ENCODE peak calls at places on chromosomes 12 and 14, in five cellular contexts. I is activated gamma-delta T cell treated with Interleukin-2 at 50 U/mL for 16 hours; H is pancreas; C is stimulated activated CD4-positive, alpha-beta T cell treated with anti-CD3 and anti-CD28 coated beads, Interleukin-2, amount 100 ng/mL, for 24 hours; P is T-helper 9 cell. G is an unnamed sample.

GRCh38 chr14:89933002-89933401 is 21.5 kb downstream of the EFCAB11 start:
- DNase-seq in P (no peak), C (no peak), H (no peak), I (no peak), G (no peak)

GRCh38 chr12:57476162-57476992 is 3.3 kb downstream of the ARHGAP9 start:
- DNase-seq in I (peak; percentile 67), P (peak; percentile 44), C (peak; percentile 85), H (no peak), G (peak; percentile 50)

GRCh38 chr12:48061943-48062719 is 43.7 kb downstream of the SENP1 start:
- DNase-seq in C (no peak), P (no peak), H (no peak), I (no peak), G (no peak)

GRCh38 chr14:30484976-30485375 is 74.0 kb upstream of the G2E3 start:
- DNase-seq in P (no peak), C (no peak), H (no peak), I (no peak), G (no peak)

GRCh38 chr14:104554608-104555401 is 24.8 kb upstream of the C14orf180 start:
- DNase-seq in I (no peak), H (peak; percentile 56), C (no peak), P (no peak), G (peak; percentile 4)

GRCh38 chr12:129186952-129187351 is 333.7 kb downstream of the GLT1D1 start:
- DNase-seq in I (no peak), C (no peak), P (no peak), H (no peak), G (no peak)

GRCh38 chr14:38255408-38255672 is 553 bp downstream of the CLEC14A start:
- DNase-seq in P (no peak), I (no peak), H (peak; percentile 69), C (peak; percentile 8), G (no peak)

GRCh38 chr12:31773223-31773750 is 44.5 kb upstream of the AMN1 start:
- DNase-seq in P (no peak), I (no peak), C (no peak), H (no peak), G (no peak)

GRCh38 chr12:5808956-5809355 is 136.1 kb downstream of the ANO2 start:
- DNase-seq in I (no peak), P (no peak), C (no peak), H (no peak), G (no peak)

GRCh38 chr12:16583991-16584745 is 21.8 kb downstream of the LMO3 start:
- DNase-seq in C (no peak), H (no peak), P (no peak), I (no peak), G (no peak)

GRCh38 chr12:132389066-132389465 is 59.7 kb upstream of the GALNT9 start:
- DNase-seq in P (no peak), C (no peak), H (peak; percentile 24), I (no peak), G (no peak)

GRCh38 chr12:78088391-78088832 is 257.7 kb downstream of the NAV3 start:
- DNase-seq in P (no peak), C (no peak), I (no peak), H (no peak), G (no peak)

GRCh38 chr12:52720487-52720886 is 17.2 kb upstream of the KRT77 start:
- DNase-seq in P (no peak), I (no peak), H (no peak), C (no peak), G (no peak)

GRCh38 chr12:29612912-29613311 is 115.4 kb upstream of the OVCH1 start:
- DNase-seq in I (no peak), P (no peak), H (no peak), C (no peak), G (no peak)

GRCh38 chr12:63889721-63890509 is 45.4 kb downstream of the SRGAP1 start:
- DNase-seq in P (no peak), I (no peak), C (no peak), H (no peak), G (no peak)

GRCh38 chr14:64786296-64787149 is 82.3 kb downstream of the PLEKHG3 start:
- DNase-seq in C (no peak), H (no peak), I (no peak), P (no peak), G (no peak)

GRCh38 chr12:13942826-13943225 is 38.6 kb downstream of the GRIN2B start:
- DNase-seq in I (no peak), P (no peak), C (no peak), H (no peak), G (no peak)

GRCh38 chr14:105844047-105844630 is 317.8 kb downstream of the TMEM121 start:
- DNase-seq in I (no peak), H (peak; percentile 47), P (no peak), C (no peak), G (no peak)

GRCh38 chr12:96258451-96258933 is 64.3 kb downstream of the ELK3 start:
- DNase-seq in C (no peak), P (no peak), I (no peak), H (peak; percentile 79), G (no peak)

GRCh38 chr14:92316937-92317336 is 6.0 kb upstream of the SLC24A4 start:
- DNase-seq in P (no peak), I (no peak), H (no peak), C (no peak), G (no peak)

GRCh38 chr14:61260939-61261776 is 20.0 kb downstream of the TMEM30B start:
- DNase-seq in H (no peak), I (no peak), C (no peak), P (no peak), G (no peak)

GRCh38 chr12:121786441-121786825 is 7.1 kb downstream of the RHOF start:
- DNase-seq in P (peak; percentile 52), I (peak; percentile 54), H (no peak), C (peak; percentile 53), G (peak; percentile 88)

GRCh38 chr12:6828671-6829531 is 694 bp downstream of the P3H3 start:
- DNase-seq in C (peak; percentile 51), P (peak; percentile 26), H (peak; percentile 85), I (peak; percentile 26), G (peak; percentile 57)

GRCh38 chr14:55938249-55938791 is 179.9 kb upstream of the PELI2 start:
- DNase-seq in P (no peak), I (no peak), C (no peak), H (no peak), G (peak; percentile 11)

GRCh38 chr12:54555670-54556257 is 6.4 kb downstream of the PDE1B start:
- DNase-seq in I (no peak), C (no peak), P (no peak), H (no peak), G (no peak)

GRCh38 chr14:101121399-101122113 is 218.0 kb upstream of the RTL1 start:
- DNase-seq in C (no peak), I (no peak), H (peak; percentile 39), P (no peak), G (no peak)

GRCh38 chr14:46250113-46250703 is 401.4 kb downstream of the RPL10L start:
- DNase-seq in H (no peak), I (no peak), P (no peak), C (no peak), G (no peak)

GRCh38 chr12:67047634-67048033 is 221.5 kb upstream of the CAND1 start:
- DNase-seq in I (no peak), P (no peak), H (no peak), C (no peak), G (no peak)

G was measured in transverse colon.